ENCODE peak calls at places on chromosome 1, in six cellular contexts. Q, J, A, E, Y and M are unnamed samples.

GRCh38 chr1:46081620-46082019 is 50.8 kb downstream of the PIK3R3 start:
- DNase-seq in Q (no peak), J (no peak), A (no peak), E (no peak), Y (no peak), M (no peak)

GRCh38 chr1:192918259-192918658 is 109.4 kb downstream of the RGS2 start:
- DNase-seq in Q (no peak), J (no peak), A (no peak), E (no peak), Y (no peak), M (no peak)

GRCh38 chr1:24186993-24187790 is at the start of gene IFNLR1:
- DNase-seq in Q (no peak), J (no peak), A (no peak), E (no peak), Y (no peak), M (peak)

GRCh38 chr1:39370602-39371001 is 120.8 kb upstream of the BMP8A start:
- DNase-seq in Q (no peak), J (no peak), A (peak), E (peak), Y (no peak), M (no peak)

GRCh38 chr1:51689073-51689435 is 72.2 kb downstream of the OSBPL9 start:
- DNase-seq in Q (no peak), J (no peak), A (no peak), E (peak), Y (no peak), M (no peak)

GRCh38 chr1:52436817-52437216 is 32.4 kb downstream of the PRPF38A start:
- DNase-seq in Q (no peak), J (no peak), A (no peak), E (no peak), Y (no peak), M (no peak)

GRCh38 chr1:23585321-23586022 is 26.2 kb upstream of the ID3 start:
- DNase-seq in Q (no peak), J (peak), A (peak), E (peak), Y (peak), M (no peak)

GRCh38 chr1:100299521-100300222 is 33.7 kb downstream of the RTCA start:
- DNase-seq in Q (no peak), J (no peak), A (no peak), E (no peak), Y (no peak), M (no peak)

GRCh38 chr1:15526490-15527339 is at the start of gene DNAJC16:
- DNase-seq in Q (peak), J (peak), A (peak), E (peak), Y (peak), M (peak)
- TF ChIP-seq CTCF in Q (peak), J (peak), A (peak), E (peak), Y (peak), M (no peak)

DNA sequence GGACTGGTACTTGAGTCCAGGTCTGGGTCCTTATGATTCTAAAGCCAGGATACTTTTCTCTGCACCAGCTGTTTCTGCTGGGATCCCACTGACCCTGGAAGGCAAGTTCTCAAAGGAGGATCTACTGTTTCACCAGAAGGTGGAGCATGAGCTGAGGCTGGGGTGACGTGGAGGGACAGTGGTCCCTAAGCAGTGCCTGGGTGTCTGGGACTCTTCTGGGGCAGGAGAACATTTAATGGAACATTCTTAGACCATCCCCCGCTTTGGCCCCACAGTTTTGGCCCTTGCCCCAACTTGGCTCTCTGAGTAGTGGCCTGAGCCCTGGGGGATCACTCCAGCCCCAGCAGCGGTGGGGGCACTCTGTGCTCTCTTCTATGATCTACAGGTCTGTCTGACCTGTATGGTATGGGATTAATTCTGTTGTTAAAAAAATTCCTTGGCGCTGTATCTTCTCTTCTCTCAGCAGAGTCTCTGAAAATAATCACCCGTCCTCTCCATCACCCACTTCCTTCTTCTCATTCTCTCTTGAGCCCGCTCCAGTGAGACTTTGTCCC is 60.3 kb upstream of the CSF3R start:
- DNase-seq in Q (no peak), J (no peak), A (no peak), E (no peak), Y (no peak), M (peak)
- TF ChIP-seq CTCF in Q (peak), J (peak), A (peak), E (peak), Y (peak), M (no peak)

GRCh38 chr1:234730110-234730509 is 120.1 kb upstream of the IRF2BP2 start:
- DNase-seq in Q (no peak), J (no peak), A (no peak), E (no peak), Y (no peak), M (no peak)

GRCh38 chr1:234732260-234732659 is 122.3 kb upstream of the IRF2BP2 start:
- DNase-seq in Q (no peak), J (no peak), A (no peak), E (no peak), Y (no peak), M (no peak)

GRCh38 chr1:234729566-234729965 is 119.6 kb upstream of the IRF2BP2 start:
- DNase-seq in Q (no peak), J (no peak), A (no peak), E (no peak), Y (no peak), M (no peak)

GRCh38 chr1:234731371-234732085 is 121.5 kb upstream of the IRF2BP2 start:
- DNase-seq in Q (peak), J (peak), A (no peak), E (peak), Y (peak), M (no peak)

DNA sequence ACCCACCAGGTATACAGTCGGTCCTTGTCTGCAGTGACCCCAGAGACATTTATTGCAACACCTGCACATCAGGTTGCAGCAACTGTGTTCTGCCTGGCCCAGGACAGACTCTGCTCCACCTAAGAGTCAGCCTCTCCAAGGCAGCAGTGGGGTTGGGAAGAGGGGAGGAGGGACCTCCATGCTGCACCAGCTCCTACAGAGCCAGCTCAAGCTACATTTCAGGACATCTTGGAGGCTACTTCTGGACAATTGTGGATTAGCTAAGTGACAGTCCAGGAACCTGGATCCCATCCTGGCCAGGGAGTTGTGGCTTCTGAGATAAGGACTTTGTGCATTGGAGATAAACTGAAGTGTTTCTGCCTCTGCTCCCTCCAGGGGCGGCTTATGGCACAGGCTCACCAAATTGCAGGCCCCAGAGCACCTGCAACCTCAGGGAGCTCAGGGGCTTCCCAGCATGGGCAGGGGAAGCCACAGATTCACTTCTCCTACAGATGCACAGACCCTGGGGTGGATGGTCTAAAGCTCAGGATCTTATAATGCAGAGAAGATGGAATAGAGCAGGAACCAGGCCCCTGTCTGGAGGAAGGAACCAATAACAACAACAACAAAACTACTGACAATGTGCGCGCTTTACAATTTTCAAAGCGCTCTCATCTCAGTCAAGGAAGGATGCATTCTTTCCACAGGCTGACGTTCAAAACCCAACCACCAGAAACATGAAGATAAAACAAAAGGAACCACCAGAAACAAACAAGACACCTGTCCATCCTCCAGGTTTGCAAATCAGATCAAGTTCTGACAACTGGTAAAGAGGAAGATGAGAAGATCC is 120.8 kb upstream of the IRF2BP2 start:
- DNase-seq in Q (peak), J (no peak), A (no peak), E (no peak), Y (no peak), M (no peak)
- TF ChIP-seq CTCF in Q (peak), J (no peak), A (no peak), E (no peak), Y (no peak), M (no peak)

DNA sequence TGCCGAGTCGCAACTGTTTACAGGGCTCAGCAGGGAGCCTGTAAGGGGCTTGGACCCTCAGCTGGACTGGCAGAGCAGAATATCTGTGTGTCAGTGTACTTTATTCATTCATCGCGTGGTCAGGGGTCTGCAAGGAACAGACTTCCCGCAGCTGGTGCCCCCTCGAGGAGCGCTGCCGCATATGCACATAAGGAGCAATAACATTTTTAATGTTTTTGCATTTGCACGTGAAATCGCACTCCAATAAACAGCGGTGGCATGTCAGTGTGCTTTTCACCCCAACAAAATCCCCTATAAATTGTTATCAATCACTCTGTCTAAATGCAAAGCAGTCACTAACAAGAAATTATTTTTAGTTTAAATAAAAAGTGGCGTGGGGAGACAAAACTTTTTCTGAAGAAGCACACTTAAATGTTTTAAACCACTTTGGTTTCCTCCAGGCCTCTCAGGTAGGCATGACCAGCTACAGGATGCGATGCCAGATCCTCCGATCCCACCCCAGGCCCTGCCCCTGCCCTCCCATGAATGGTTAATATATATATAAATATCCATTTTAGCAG is 3.5 kb downstream of the FMO1 start:
- DNase-seq in Q (no peak), J (no peak), A (no peak), E (peak), Y (no peak), M (peak)
- TF ChIP-seq CTCF in Q (peak), J (peak), A (peak), E (peak), Y (peak), M (peak)

GRCh38 chr1:151802372-151802771 is 2.8 kb downstream of the LINGO4 start:
- DNase-seq in Q (no peak), J (no peak), A (no peak), E (no peak), Y (no peak), M (no peak)
- TF ChIP-seq CTCF in Q (no peak), J (no peak), A (no peak), E (no peak), Y (no peak), M (no peak)

GRCh38 chr1:245444971-245445370 is 290.2 kb downstream of the KIF26B start:
- DNase-seq in Q (no peak), J (no peak), A (no peak), E (no peak), Y (no peak), M (no peak)
- TF ChIP-seq CTCF in Q (no peak), J (no peak), A (no peak), E (no peak), Y (no peak), M (no peak)

DNA sequence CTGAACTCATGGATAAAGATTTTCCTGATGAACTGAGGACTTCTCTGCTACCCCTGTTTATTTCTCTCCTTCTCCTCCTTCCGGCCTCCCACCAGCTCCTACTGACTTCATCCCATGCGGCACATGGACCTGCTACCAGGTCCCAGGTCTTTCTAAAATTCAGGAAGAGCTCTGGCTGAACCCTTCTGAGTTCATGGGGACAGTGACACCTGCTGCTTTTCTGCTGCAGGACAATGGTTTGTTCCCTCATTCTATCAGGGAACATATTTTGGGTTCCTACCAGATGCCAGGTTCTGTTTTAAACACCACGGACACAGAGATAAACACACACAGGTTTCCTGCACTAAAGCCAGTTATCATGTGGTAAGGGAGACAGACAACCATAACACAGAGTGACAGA is 114.1 kb upstream of the RAB4A start:
- DNase-seq in Q (no peak), J (no peak), A (no peak), E (peak), Y (no peak), M (peak)
- TF ChIP-seq CTCF in Q (peak), J (peak), A (no peak), E (peak), Y (peak), M (peak)

GRCh38 chr1:27603962-27604578 is at the start of gene AHDC1:
- DNase-seq in Q (no peak), J (no peak), A (peak), E (peak), Y (no peak), M (peak)
- TF ChIP-seq CTCF in Q (no peak), J (peak), A (no peak), E (no peak), Y (no peak), M (no peak)

GRCh38 chr1:202122639-202123335 is at the start of gene GPR37L1:
- DNase-seq in Q (no peak), J (no peak), A (no peak), E (peak), Y (no peak), M (peak)
- TF ChIP-seq CTCF in Q (no peak), J (peak), A (peak), E (peak), Y (peak), M (peak)

GRCh38 chr1:190416239-190416638 is 61.4 kb downstream of the BRINP3 start:
- DNase-seq in Q (no peak), J (no peak), A (no peak), E (no peak), Y (no peak), M (no peak)
- TF ChIP-seq CTCF in Q (no peak), J (no peak), A (no peak), E (no peak), Y (no peak), M (no peak)